ENCODE peak calls at places on chromosomes 11 and 22, in ten cellular contexts. One of them, this sample, is unnamed.

GRCh38 chr22:32911526-32911925 is 110.0 kb downstream of the TIMP3 start:
- DNase-seq in fibroblast of mammary gland: peak
- DNase-seq in GM13977: no peak
- DNase-seq in PC-3: no peak
- DNase-seq in progenitor cell of endocrine pancreas: no peak
- DNase-seq in lower lobe of right lung: no peak
- DNase-seq in brain microvascular endothelial cell: no peak
- DNase-seq in GM10248: no peak
- DNase-seq in NB4: no peak
- DNase-seq in SK-N-SH: no peak
- DNase-seq in this sample: no peak

GRCh38 chr11:120184371-120184945 is 26.4 kb upstream of the OAF start:
- DNase-seq in fibroblast of mammary gland: peak
- DNase-seq in GM13977: no peak
- DNase-seq in PC-3: no peak
- DNase-seq in progenitor cell of endocrine pancreas: peak
- DNase-seq in lower lobe of right lung: no peak
- DNase-seq in brain microvascular endothelial cell: no peak
- DNase-seq in GM10248: no peak
- DNase-seq in NB4: no peak
- DNase-seq in SK-N-SH: no peak
- DNase-seq in this sample: no peak

GRCh38 chr11:10268746-10269487 is 25.1 kb downstream of the SBF2 start:
- DNase-seq in fibroblast of mammary gland: peak
- DNase-seq in GM13977: no peak
- DNase-seq in PC-3: peak
- DNase-seq in progenitor cell of endocrine pancreas: no peak
- DNase-seq in lower lobe of right lung: no peak
- DNase-seq in brain microvascular endothelial cell: peak
- DNase-seq in GM10248: no peak
- DNase-seq in NB4: no peak
- DNase-seq in SK-N-SH: no peak
- DNase-seq in this sample: no peak

GRCh38 chr11:8839957-8840945 is 70.7 kb upstream of the AKIP1 start:
- DNase-seq in fibroblast of mammary gland: no peak
- DNase-seq in GM13977: no peak
- DNase-seq in PC-3: peak
- DNase-seq in progenitor cell of endocrine pancreas: peak
- DNase-seq in lower lobe of right lung: no peak
- DNase-seq in brain microvascular endothelial cell: no peak
- DNase-seq in GM10248: peak
- DNase-seq in NB4: no peak
- DNase-seq in SK-N-SH: no peak
- DNase-seq in this sample: peak

GRCh38 chr11:8959546-8960166 is 4.6 kb downstream of the TMEM9B start:
- DNase-seq in fibroblast of mammary gland: peak
- DNase-seq in GM13977: peak
- DNase-seq in PC-3: peak
- DNase-seq in progenitor cell of endocrine pancreas: no peak
- DNase-seq in lower lobe of right lung: no peak
- DNase-seq in brain microvascular endothelial cell: peak
- DNase-seq in GM10248: peak
- DNase-seq in NB4: peak
- DNase-seq in SK-N-SH: peak
- DNase-seq in this sample: peak

GRCh38 chr11:95230054-95231034 is 658 bp downstream of the SESN3 start:
- DNase-seq in fibroblast of mammary gland: peak
- DNase-seq in GM13977: no peak
- DNase-seq in PC-3: no peak
- DNase-seq in progenitor cell of endocrine pancreas: peak
- DNase-seq in lower lobe of right lung: no peak
- DNase-seq in brain microvascular endothelial cell: peak
- DNase-seq in GM10248: no peak
- DNase-seq in NB4: peak
- DNase-seq in SK-N-SH: no peak
- DNase-seq in this sample: peak

GRCh38 chr22:22925795-22926358 is 38.3 kb downstream of the IGLL5 start:
- DNase-seq in fibroblast of mammary gland: no peak
- DNase-seq in GM13977: no peak
- DNase-seq in PC-3: peak
- DNase-seq in progenitor cell of endocrine pancreas: no peak
- DNase-seq in lower lobe of right lung: no peak
- DNase-seq in brain microvascular endothelial cell: no peak
- DNase-seq in GM10248: no peak
- DNase-seq in NB4: no peak
- DNase-seq in SK-N-SH: no peak
- DNase-seq in this sample: no peak

GRCh38 chr11:43868852-43869567 is 11.6 kb upstream of the ALKBH3 start:
- DNase-seq in fibroblast of mammary gland: peak
- DNase-seq in GM13977: peak
- DNase-seq in PC-3: peak
- DNase-seq in progenitor cell of endocrine pancreas: no peak
- DNase-seq in lower lobe of right lung: no peak
- DNase-seq in brain microvascular endothelial cell: peak
- DNase-seq in GM10248: peak
- DNase-seq in NB4: peak
- DNase-seq in SK-N-SH: no peak
- DNase-seq in this sample: no peak

GRCh38 chr11:124069429-124070401 is 28.6 kb upstream of the OR10G7 start:
- DNase-seq in fibroblast of mammary gland: peak
- DNase-seq in GM13977: no peak
- DNase-seq in PC-3: peak
- DNase-seq in progenitor cell of endocrine pancreas: peak
- DNase-seq in lower lobe of right lung: peak
- DNase-seq in brain microvascular endothelial cell: peak
- DNase-seq in GM10248: no peak
- DNase-seq in NB4: peak
- DNase-seq in SK-N-SH: peak
- DNase-seq in this sample: peak

GRCh38 chr11:124072147-124072546 is 31.0 kb upstream of the OR10G7 start:
- DNase-seq in fibroblast of mammary gland: no peak
- DNase-seq in GM13977: no peak
- DNase-seq in PC-3: no peak
- DNase-seq in progenitor cell of endocrine pancreas: no peak
- DNase-seq in lower lobe of right lung: no peak
- DNase-seq in brain microvascular endothelial cell: no peak
- DNase-seq in GM10248: no peak
- DNase-seq in NB4: no peak
- DNase-seq in SK-N-SH: no peak
- DNase-seq in this sample: no peak

GRCh38 chr11:124071622-124071948 is 30.5 kb upstream of the OR10G7 start:
- DNase-seq in fibroblast of mammary gland: no peak
- DNase-seq in GM13977: no peak
- DNase-seq in PC-3: no peak
- DNase-seq in progenitor cell of endocrine pancreas: no peak
- DNase-seq in lower lobe of right lung: no peak
- DNase-seq in brain microvascular endothelial cell: no peak
- DNase-seq in GM10248: no peak
- DNase-seq in NB4: no peak
- DNase-seq in SK-N-SH: no peak
- DNase-seq in this sample: no peak

GRCh38 chr11:124068711-124069110 is 27.6 kb upstream of the OR10G7 start:
- DNase-seq in fibroblast of mammary gland: no peak
- DNase-seq in GM13977: no peak
- DNase-seq in PC-3: no peak
- DNase-seq in progenitor cell of endocrine pancreas: no peak
- DNase-seq in lower lobe of right lung: no peak
- DNase-seq in brain microvascular endothelial cell: no peak
- DNase-seq in GM10248: no peak
- DNase-seq in NB4: no peak
- DNase-seq in SK-N-SH: no peak
- DNase-seq in this sample: no peak

DNA sequence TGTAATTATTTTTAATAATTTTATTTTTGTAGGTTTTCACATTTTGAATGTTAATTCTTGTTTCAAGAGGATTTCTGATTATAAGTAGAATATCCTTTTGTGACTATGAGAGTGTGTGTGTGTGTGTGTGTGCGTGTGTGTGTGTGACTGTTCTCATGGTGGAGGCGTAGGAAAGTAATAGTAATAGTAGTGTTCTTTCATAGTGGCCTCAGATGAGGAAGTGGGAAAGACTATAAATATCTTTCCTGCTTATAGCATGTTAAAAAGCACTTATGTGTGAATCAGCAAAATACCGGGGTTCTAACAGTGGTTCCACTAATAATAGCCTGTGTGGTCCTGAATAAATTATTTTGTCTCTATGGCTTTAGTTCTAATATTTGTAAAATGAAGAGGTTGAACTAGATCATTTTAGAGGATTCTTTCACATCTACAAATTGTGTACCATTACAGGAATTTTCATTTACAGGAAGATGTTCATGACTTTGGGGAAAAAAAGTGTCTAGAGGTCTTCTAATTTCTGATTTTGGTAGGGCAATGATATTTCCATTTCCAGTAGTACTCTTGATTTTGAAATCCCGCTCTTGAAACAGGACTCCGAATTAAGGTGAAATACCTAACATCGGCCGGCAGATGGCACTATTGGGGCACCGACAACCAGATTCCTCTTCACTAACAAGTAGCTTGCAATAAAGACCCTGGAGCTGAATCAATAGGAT is 29.9 kb upstream of the OR10G7 start:
- DNase-seq in fibroblast of mammary gland: peak
- DNase-seq in GM13977: peak
- DNase-seq in PC-3: peak
- DNase-seq in progenitor cell of endocrine pancreas: peak
- DNase-seq in lower lobe of right lung: peak
- DNase-seq in brain microvascular endothelial cell: peak
- DNase-seq in GM10248: peak
- DNase-seq in NB4: peak
- DNase-seq in SK-N-SH: peak
- DNase-seq in this sample: peak
- TF ChIP-seq CTCF in fibroblast of mammary gland: peak
- TF ChIP-seq CTCF in GM13977: peak
- TF ChIP-seq CTCF in PC-3: peak
- TF ChIP-seq CTCF in progenitor cell of endocrine pancreas: peak
- TF ChIP-seq CTCF in lower lobe of right lung: peak
- TF ChIP-seq CTCF in brain microvascular endothelial cell: peak
- TF ChIP-seq CTCF in GM10248: peak
- TF ChIP-seq CTCF in NB4: peak
- TF ChIP-seq CTCF in SK-N-SH: peak
- TF ChIP-seq CTCF in this sample: peak

GRCh38 chr11:64107300-64107699 is 58.6 kb downstream of the MACROD1 start:
- DNase-seq in fibroblast of mammary gland: no peak
- DNase-seq in GM13977: no peak
- DNase-seq in PC-3: no peak
- DNase-seq in progenitor cell of endocrine pancreas: no peak
- DNase-seq in lower lobe of right lung: no peak
- DNase-seq in brain microvascular endothelial cell: no peak
- DNase-seq in GM10248: no peak
- DNase-seq in NB4: no peak
- DNase-seq in SK-N-SH: no peak
- DNase-seq in this sample: no peak

GRCh38 chr11:64103377-64103985 is 62.4 kb downstream of the MACROD1 start:
- DNase-seq in fibroblast of mammary gland: no peak
- DNase-seq in GM13977: no peak
- DNase-seq in PC-3: no peak
- DNase-seq in progenitor cell of endocrine pancreas: no peak
- DNase-seq in lower lobe of right lung: no peak
- DNase-seq in brain microvascular endothelial cell: no peak
- DNase-seq in GM10248: no peak
- DNase-seq in NB4: no peak
- DNase-seq in SK-N-SH: no peak
- DNase-seq in this sample: no peak

GRCh38 chr11:64102005-64102738 is 63.7 kb downstream of the MACROD1 start:
- DNase-seq in fibroblast of mammary gland: peak
- DNase-seq in GM13977: no peak
- DNase-seq in PC-3: no peak
- DNase-seq in progenitor cell of endocrine pancreas: no peak
- DNase-seq in lower lobe of right lung: no peak
- DNase-seq in brain microvascular endothelial cell: no peak
- DNase-seq in GM10248: no peak
- DNase-seq in NB4: no peak
- DNase-seq in SK-N-SH: peak
- DNase-seq in this sample: no peak

GRCh38 chr11:64101461-64101860 is 64.5 kb downstream of the MACROD1 start:
- DNase-seq in fibroblast of mammary gland: peak
- DNase-seq in GM13977: no peak
- DNase-seq in PC-3: no peak
- DNase-seq in progenitor cell of endocrine pancreas: no peak
- DNase-seq in lower lobe of right lung: no peak
- DNase-seq in brain microvascular endothelial cell: no peak
- DNase-seq in GM10248: no peak
- DNase-seq in NB4: no peak
- DNase-seq in SK-N-SH: no peak
- DNase-seq in this sample: no peak

GRCh38 chr11:64104632-64105031 is 61.3 kb downstream of the MACROD1 start:
- DNase-seq in fibroblast of mammary gland: no peak
- DNase-seq in GM13977: no peak
- DNase-seq in PC-3: no peak
- DNase-seq in progenitor cell of endocrine pancreas: no peak
- DNase-seq in lower lobe of right lung: no peak
- DNase-seq in brain microvascular endothelial cell: no peak
- DNase-seq in GM10248: no peak
- DNase-seq in NB4: no peak
- DNase-seq in SK-N-SH: no peak
- DNase-seq in this sample: no peak
- TF ChIP-seq CTCF in fibroblast of mammary gland: no peak
- TF ChIP-seq CTCF in GM13977: no peak
- TF ChIP-seq CTCF in PC-3: no peak
- TF ChIP-seq CTCF in progenitor cell of endocrine pancreas: no peak
- TF ChIP-seq CTCF in lower lobe of right lung: no peak
- TF ChIP-seq CTCF in brain microvascular endothelial cell: no peak
- TF ChIP-seq CTCF in GM10248: no peak
- TF ChIP-seq CTCF in NB4: no peak
- TF ChIP-seq CTCF in SK-N-SH: no peak
- TF ChIP-seq CTCF in this sample: no peak

GRCh38 chr11:1825039-1825740 is 9.6 kb upstream of the SYT8 start:
- DNase-seq in fibroblast of mammary gland: no peak
- DNase-seq in GM13977: peak
- DNase-seq in PC-3: no peak
- DNase-seq in progenitor cell of endocrine pancreas: peak
- DNase-seq in lower lobe of right lung: peak
- DNase-seq in brain microvascular endothelial cell: no peak
- DNase-seq in GM10248: peak
- DNase-seq in NB4: peak
- DNase-seq in SK-N-SH: no peak
- DNase-seq in this sample: peak
- TF ChIP-seq CTCF in fibroblast of mammary gland: peak
- TF ChIP-seq CTCF in GM13977: peak
- TF ChIP-seq CTCF in PC-3: peak
- TF ChIP-seq CTCF in progenitor cell of endocrine pancreas: peak
- TF ChIP-seq CTCF in lower lobe of right lung: peak
- TF ChIP-seq CTCF in brain microvascular endothelial cell: peak
- TF ChIP-seq CTCF in GM10248: peak
- TF ChIP-seq CTCF in NB4: peak
- TF ChIP-seq CTCF in SK-N-SH: no peak
- TF ChIP-seq CTCF in this sample: peak

DNA sequence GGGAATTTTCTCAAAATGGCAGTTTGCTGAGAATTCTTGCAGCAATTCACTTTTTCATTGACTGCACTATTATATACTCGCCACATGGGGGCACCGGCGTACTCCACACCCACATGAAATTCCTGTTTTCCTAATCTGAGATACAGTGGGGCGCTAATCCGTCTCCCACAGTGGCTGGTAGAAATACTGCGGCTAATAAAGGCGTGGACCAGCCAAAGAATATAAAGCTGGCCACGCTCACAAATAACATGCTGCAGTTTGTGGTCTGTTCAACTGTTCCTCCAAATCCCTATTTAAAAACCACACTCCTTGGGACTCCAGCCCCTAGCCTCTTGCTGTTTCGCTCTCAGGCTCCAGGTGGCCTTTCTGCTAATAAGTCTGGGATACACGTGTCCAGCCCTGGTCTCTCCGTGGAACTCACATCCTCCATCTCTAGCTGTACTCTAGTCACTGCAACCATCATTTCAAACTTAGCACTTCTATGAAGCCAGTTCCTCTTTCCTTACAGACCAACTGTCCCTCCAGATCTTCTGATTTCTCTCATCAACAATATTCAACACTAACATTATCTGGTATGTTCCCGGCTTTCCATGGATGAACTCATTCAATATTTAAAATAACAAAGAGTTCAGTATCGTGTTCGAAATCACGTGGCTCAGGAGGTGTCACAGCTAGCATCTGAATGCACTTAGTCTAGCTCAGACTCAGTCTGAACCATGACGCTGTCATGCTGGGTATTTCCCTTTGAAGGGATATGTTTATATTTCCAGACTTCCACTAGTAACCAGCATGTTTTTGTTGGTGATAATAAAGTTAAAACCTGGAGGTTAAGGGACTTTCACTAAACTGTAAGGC is 22.0 kb downstream of the TBRG1 start:
- DNase-seq in fibroblast of mammary gland: peak
- DNase-seq in GM13977: peak
- DNase-seq in PC-3: peak
- DNase-seq in progenitor cell of endocrine pancreas: peak
- DNase-seq in lower lobe of right lung: peak
- DNase-seq in brain microvascular endothelial cell: peak
- DNase-seq in GM10248: peak
- DNase-seq in NB4: peak
- DNase-seq in SK-N-SH: peak
- DNase-seq in this sample: peak
- TF ChIP-seq CTCF in fibroblast of mammary gland: peak
- TF ChIP-seq CTCF in GM13977: peak
- TF ChIP-seq CTCF in PC-3: peak
- TF ChIP-seq CTCF in progenitor cell of endocrine pancreas: peak
- TF ChIP-seq CTCF in lower lobe of right lung: peak
- TF ChIP-seq CTCF in brain microvascular endothelial cell: peak
- TF ChIP-seq CTCF in GM10248: peak
- TF ChIP-seq CTCF in NB4: peak
- TF ChIP-seq CTCF in SK-N-SH: peak
- TF ChIP-seq CTCF in this sample: peak